ENCODE peak calls at places on chromosomes 2 and 18, in nine cellular contexts. V is keratinocyte; Z is CD4-positive, CD25-positive, alpha-beta regulatory T cell; X is GM23248; C is HCT116; Y is mammary epithelial cell; M is OCI-LY7; B is body of pancreas; I is neuronal stem cell. A is an unnamed sample.

GRCh38 chr18:54774971-54775665 is 53.2 kb upstream of the RAB27B start:
- DNase-seq in B (peak; percentile 39), X (peak; percentile 32), Z (no peak), Y (no peak), I (no peak), M (no peak), V (no peak), C (no peak), A (no peak)

GRCh38 chr2:109396338-109397180 is 217.2 kb downstream of the SEPTIN10 start:
- DNase-seq in I (no peak), X (no peak), M (no peak), Z (no peak), C (no peak), Y (no peak), V (no peak), B (no peak), A (peak; percentile 18)

GRCh38 chr2:46988733-46989481 is 73.3 kb upstream of the MCFD2 start:
- DNase-seq in I (no peak), Y (no peak), C (no peak), X (no peak), V (no peak), B (no peak), Z (no peak), M (peak; percentile 37), A (no peak)

GRCh38 chr2:39845460-39846146 is 66.5 kb upstream of the THUMPD2 start:
- DNase-seq in X (peak; percentile 44), C (peak; percentile 68), M (no peak), I (no peak), Y (peak; percentile 93), Z (no peak), B (no peak), V (peak; percentile 76), A (no peak)

GRCh38 chr18:52435301-52435700 is 95.3 kb downstream of the DCC start:
- DNase-seq in C (no peak), M (no peak), B (no peak), Y (no peak), Z (no peak), X (no peak), I (peak; percentile 18), V (no peak), A (no peak)

GRCh38 chr2:222655406-222655747 is 515 bp downstream of the FARSB start:
- DNase-seq in Z (peak; percentile 49), I (no peak), M (peak; percentile 54), V (no peak), B (no peak), Y (no peak), C (peak; percentile 6), X (peak; percentile 74), A (peak; percentile 25)

GRCh38 chr2:8003462-8004075 is 678.3 kb upstream of the ID2 start:
- DNase-seq in X (peak; percentile 97), B (no peak), Z (no peak), I (no peak), M (no peak), C (no peak), Y (no peak), V (no peak), A (peak; percentile 70)

GRCh38 chr2:205704101-205704741 is 21.9 kb downstream of the NRP2 start:
- DNase-seq in X (no peak), V (no peak), B (no peak), I (no peak), Z (no peak), Y (no peak), C (no peak), M (no peak), A (peak; percentile 54)

GRCh38 chr2:120736202-120736954 is 710 bp downstream of the GLI2 start:
- DNase-seq in X (peak; percentile 70), C (no peak), M (no peak), Z (no peak), Y (peak; percentile 28), V (no peak), B (no peak), I (no peak), A (peak; percentile 53)

GRCh38 chr2:167297292-167297691 is 409.0 kb downstream of the XIRP2 start:
- DNase-seq in X (no peak), V (no peak), C (no peak), Y (no peak), B (no peak), I (no peak), Z (no peak), M (no peak), A (no peak)

GRCh38 chr2:169363027-169363569 is 764 bp upstream of the LRP2 start:
- DNase-seq in B (no peak), X (no peak), C (no peak), M (no peak), Z (no peak), I (peak; percentile 27), Y (no peak), V (no peak), A (no peak)

GRCh38 chr2:189151897-189152296 is 27.7 kb downstream of the COL5A2 start:
- DNase-seq in X (peak; percentile 48), C (no peak), Z (no peak), I (no peak), V (no peak), M (no peak), B (no peak), Y (no peak), A (no peak)
- H3K4me1 ChIP-seq in X (peaks cover 85% of the 10 kb centered on the region), C (no peaks in the 10 kb centered on the region), Z (no peaks in the 10 kb centered on the region), I (no peaks in the 10 kb centered on the region), V (no peaks in the 10 kb centered on the region), M (no peaks in the 10 kb centered on the region), B (no peaks in the 10 kb centered on the region), Y (peaks cover 5% of the 10 kb centered on the region), A (peaks cover 3% of the 10 kb centered on the region)

GRCh38 chr18:28134774-28135173 is 42.2 kb downstream of the CDH2 start:
- DNase-seq in I (no peak), X (no peak), Y (no peak), B (no peak), C (no peak), V (no peak), Z (no peak), M (no peak), A (no peak)
- H3K4me1 ChIP-seq in I (peaks cover 6% of the 10 kb centered on the region), X (peaks cover 3% of the 10 kb centered on the region), Y (no peaks in the 10 kb centered on the region), B (no peaks in the 10 kb centered on the region), C (no peaks in the 10 kb centered on the region), V (no peaks in the 10 kb centered on the region), Z (no peaks in the 10 kb centered on the region), M (no peaks in the 10 kb centered on the region), A (peaks cover 49% of the 10 kb centered on the region)

GRCh38 chr18:23871410-23871809 is 143.1 kb upstream of the TTC39C start:
- DNase-seq in I (no peak), M (peak; percentile 86), V (peak; percentile 89), X (no peak), C (no peak), Z (peak; percentile 81), Y (peak; percentile 99), B (no peak), A (peak; percentile 54)
- H3K4me1 ChIP-seq in I (no peaks in the 10 kb centered on the region), M (peaks cover 68% of the 10 kb centered on the region), V (peaks cover 36% of the 10 kb centered on the region), X (no peaks in the 10 kb centered on the region), C (peaks cover 26% of the 10 kb centered on the region), Z (peaks cover 23% of the 10 kb centered on the region), Y (peaks cover 32% of the 10 kb centered on the region), B (no peaks in the 10 kb centered on the region), A (no peaks in the 10 kb centered on the region)

DNA sequence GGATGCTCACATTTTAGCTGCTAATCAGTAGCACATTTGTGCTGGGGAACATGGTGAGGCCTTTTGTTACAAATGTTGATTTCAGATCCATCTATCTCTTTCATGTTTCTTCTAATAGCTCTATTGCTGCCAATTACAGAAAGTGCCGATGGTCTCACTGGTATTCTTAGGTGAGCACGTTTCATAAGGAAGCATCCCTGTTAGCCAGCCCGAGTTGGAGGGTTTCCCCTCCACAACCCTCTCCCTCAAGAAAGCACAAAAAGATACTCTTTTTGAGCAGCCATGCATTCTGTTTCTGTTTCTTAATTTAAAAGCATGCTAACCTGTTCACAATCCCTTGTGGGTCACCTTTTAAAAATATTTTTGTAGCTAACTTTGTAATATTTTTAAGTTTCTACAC is 30.8 kb upstream of the ST8SIA5 start:
- DNase-seq in X (no peak), B (no peak), Y (no peak), V (no peak), I (no peak), Z (no peak), C (no peak), M (no peak), A (no peak)
- H3K4me1 ChIP-seq in X (no peaks in the 10 kb centered on the region), B (no peaks in the 10 kb centered on the region), Y (no peaks in the 10 kb centered on the region), V (no peaks in the 10 kb centered on the region), I (no peaks in the 10 kb centered on the region), Z (no peaks in the 10 kb centered on the region), C (no peaks in the 10 kb centered on the region), M (no peaks in the 10 kb centered on the region), A (no peaks in the 10 kb centered on the region)

GRCh38 chr2:85777441-85777861 is 23.7 kb downstream of the ATOH8 start:
- DNase-seq in Y (no peak), C (no peak), B (no peak), M (no peak), V (no peak), X (no peak), I (no peak), Z (no peak), A (no peak)
- H3K4me1 ChIP-seq in Y (peaks cover 6% of the 10 kb centered on the region), C (peaks cover 14% of the 10 kb centered on the region), B (peaks cover 28% of the 10 kb centered on the region), M (no peaks in the 10 kb centered on the region), V (peaks cover 7% of the 10 kb centered on the region), X (peaks cover 19% of the 10 kb centered on the region), I (peaks cover 8% of the 10 kb centered on the region), Z (no peaks in the 10 kb centered on the region), A (peaks cover 39% of the 10 kb centered on the region)

GRCh38 chr2:217901826-217902225 is 101.0 kb downstream of the TNS1 start:
- DNase-seq in X (peak; percentile 92), V (no peak), B (no peak), Y (no peak), M (no peak), C (no peak), I (no peak), Z (no peak), A (no peak)

GRCh38 chr2:217899231-217900009 is 103.4 kb downstream of the TNS1 start:
- DNase-seq in Y (peak; percentile 76), X (peak; percentile 97), I (peak; percentile 58), Z (no peak), V (peak; percentile 57), C (peak; percentile 27), B (peak; percentile 78), M (peak; percentile 28), A (peak; percentile 60)

GRCh38 chr2:217901400-217901799 is 101.4 kb downstream of the TNS1 start:
- DNase-seq in C (no peak), I (no peak), Z (no peak), Y (no peak), X (no peak), M (no peak), B (no peak), V (no peak), A (no peak)

GRCh38 chr2:217900010-217900779 is 102.6 kb downstream of the TNS1 start:
- DNase-seq in Z (no peak), Y (no peak), I (no peak), B (no peak), X (peak; percentile 27), M (no peak), C (no peak), V (no peak), A (no peak)

DNA sequence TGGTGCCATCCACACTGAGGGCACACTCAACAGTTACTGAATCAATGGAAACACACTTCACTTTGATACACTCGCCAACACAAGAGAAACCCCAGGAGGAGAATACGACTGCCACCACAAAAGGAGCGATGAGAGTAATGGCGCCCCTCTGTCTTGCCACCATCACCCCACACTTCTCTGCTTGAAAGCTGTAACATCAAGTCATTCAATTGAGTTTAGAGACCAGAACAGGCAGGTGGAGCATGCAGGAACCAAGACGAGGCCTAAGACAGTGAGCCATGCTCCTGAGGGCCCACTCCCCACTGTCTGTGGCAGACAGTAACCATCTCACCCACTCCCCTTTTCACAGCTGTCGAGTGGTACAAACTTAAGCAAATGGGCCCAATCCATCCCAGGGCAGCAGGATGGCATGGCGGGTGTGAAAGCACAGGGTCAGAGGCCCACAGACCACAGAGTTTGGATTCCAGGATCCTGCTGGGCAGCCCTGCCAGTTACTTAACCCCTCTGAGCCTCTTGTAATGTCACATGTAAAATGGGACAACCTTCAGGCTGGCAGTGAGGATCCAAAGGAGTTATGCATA is 101.9 kb downstream of the TNS1 start:
- DNase-seq in C (no peak), Z (no peak), V (no peak), B (no peak), I (no peak), M (no peak), X (no peak), Y (no peak), A (no peak)
- H3K4me1 ChIP-seq in C (no peaks in the 10 kb centered on the region), Z (no peaks in the 10 kb centered on the region), V (peaks cover 29% of the 10 kb centered on the region), B (peaks cover 91% of the 10 kb centered on the region), I (peaks cover 4% of the 10 kb centered on the region), M (no peaks in the 10 kb centered on the region), X (peaks cover 43% of the 10 kb centered on the region), Y (peaks cover 26% of the 10 kb centered on the region), A (peaks cover 16% of the 10 kb centered on the region)

A was measured in cardiac muscle cell.